ENCODE peak calls at places on chromosomes 13 and 19, in nine cellular contexts. W is CD8-positive, alpha-beta T cell; H is psoas muscle; A is mammary epithelial cell; E is CD8-positive, alpha-beta memory T cell; S is CD4-positive, CD25-positive, alpha-beta regulatory T cell; F is left ventricle myocardium inferior; Z is right atrium auricular region; Y is uterus. N is an unnamed sample.

GRCh38 chr13:73898276-73898675 is 235.9 kb downstream of the KLF12 start:
- DNase-seq in W (no peak), H (no peak), A (peak; percentile 1), E (no peak), S (no peak), F (no peak), Z (no peak), Y (no peak), N (no peak)

GRCh38 chr13:95236774-95237173 is 64.5 kb downstream of the ABCC4 start:
- DNase-seq in W (no peak), H (no peak), A (no peak), E (no peak), S (no peak), F (no peak), Z (no peak), Y (no peak), N (no peak)

GRCh38 chr13:50829896-50830295 is 13.6 kb downstream of the DLEU7 start:
- DNase-seq in W (no peak), H (no peak), A (peak; percentile 7), E (no peak), S (no peak), F (no peak), Z (no peak), Y (no peak), N (no peak)

GRCh38 chr13:59774511-59774911 is 389.2 kb downstream of the DIAPH3 start:
- DNase-seq in W (no peak), H (no peak), A (peak; percentile 54), E (no peak), S (no peak), F (no peak), Z (no peak), Y (no peak), N (no peak)

GRCh38 chr13:73222627-73223026 is 163.8 kb downstream of the KLF5 start:
- DNase-seq in W (no peak), H (no peak), A (no peak), E (no peak), S (no peak), F (no peak), Z (no peak), Y (no peak), N (no peak)

GRCh38 chr13:39201075-39201630 is 162.9 kb downstream of the NHLRC3 start:
- DNase-seq in W (no peak), H (no peak), A (no peak), E (no peak), S (no peak), F (peak; percentile 23), Z (no peak), Y (no peak), N (no peak)

GRCh38 chr13:67932991-67933390 is 702.9 kb upstream of the PCDH9 start:
- DNase-seq in W (no peak), H (no peak), A (no peak), E (no peak), S (no peak), F (no peak), Z (no peak), Y (no peak), N (no peak)

GRCh38 chr19:28217064-28217463 is 995.9 kb downstream of the UQCRFS1 start:
- DNase-seq in W (no peak), H (no peak), A (no peak), E (no peak), S (no peak), F (no peak), Z (no peak), Y (no peak), N (no peak)

GRCh38 chr13:91351980-91352379 is 4.5 kb downstream of the MIR17HG start:
- DNase-seq in W (no peak), H (no peak), A (no peak), E (no peak), S (no peak), F (no peak), Z (no peak), Y (no peak), N (no peak)

GRCh38 chr13:97849305-97849704 is 104.2 kb upstream of the IPO5 start:
- DNase-seq in W (no peak), H (no peak), A (peak; percentile 49), E (no peak), S (no peak), F (no peak), Z (no peak), Y (no peak), N (no peak)

GRCh38 chr19:1575323-1576241 is 7.5 kb upstream of the MEX3D start:
- DNase-seq in W (no peak), H (no peak), A (no peak), E (no peak), S (no peak), F (no peak), Z (no peak), Y (no peak), N (no peak)

GRCh38 chr19:48121909-48122371 is 11.3 kb upstream of the PLA2G4C start:
- DNase-seq in W (no peak), H (no peak), A (peak; percentile 78), E (no peak), S (no peak), F (no peak), Z (no peak), Y (peak; percentile 42), N (no peak)

GRCh38 chr19:2087621-2088100 is 8.5 kb downstream of the MOB3A start:
- DNase-seq in W (no peak), H (no peak), A (no peak), E (peak; percentile 64), S (peak; percentile 46), F (no peak), Z (no peak), Y (no peak), N (peak; percentile 53)

GRCh38 chr13:113669231-113669870 is 2.3 kb downstream of the GRK1 start:
- DNase-seq in W (no peak), H (no peak), A (no peak), E (peak; percentile 18), S (no peak), F (peak; percentile 0), Z (no peak), Y (peak; percentile 6), N (no peak)

GRCh38 chr13:46146898-46147297 is 35.1 kb downstream of the LCP1 start:
- DNase-seq in W (no peak), H (no peak), A (peak; percentile 29), E (no peak), S (no peak), F (no peak), Z (no peak), Y (no peak), N (no peak)

GRCh38 chr13:83024226-83024625 is 858.0 kb downstream of the SLITRK1 start:
- DNase-seq in W (no peak), H (no peak), A (no peak), E (no peak), S (no peak), F (no peak), Z (no peak), Y (no peak), N (no peak)

GRCh38 chr13:41178040-41178439 is 16.3 kb downstream of the KBTBD7 start:
- DNase-seq in W (no peak), H (no peak), A (peak; percentile 20), E (no peak), S (no peak), F (no peak), Z (no peak), Y (no peak), N (no peak)

GRCh38 chr13:110726726-110727125 is 13.2 kb downstream of the ING1 start:
- DNase-seq in W (peak; percentile 25), H (no peak), A (no peak), E (peak; percentile 73), S (peak; percentile 34), F (no peak), Z (no peak), Y (no peak), N (peak; percentile 54)

GRCh38 chr19:8151499-8152035 is 2.2 kb upstream of the FBN3 start:
- DNase-seq in W (no peak), H (no peak), A (no peak), E (no peak), S (no peak), F (no peak), Z (no peak), Y (no peak), N (no peak)

GRCh38 chr13:92126399-92126798 is 728.0 kb downstream of the GPC5 start:
- DNase-seq in W (no peak), H (no peak), A (no peak), E (no peak), S (no peak), F (no peak), Z (no peak), Y (no peak), N (no peak)

GRCh38 chr19:21110183-21110582 is 28.2 kb downstream of the ZNF714 start:
- DNase-seq in W (no peak), H (no peak), A (no peak), E (no peak), S (no peak), F (no peak), Z (no peak), Y (no peak), N (no peak)

GRCh38 chr19:21109116-21109515 is 27.1 kb downstream of the ZNF714 start:
- DNase-seq in W (no peak), H (no peak), A (peak; percentile 49), E (no peak), S (no peak), F (no peak), Z (no peak), Y (no peak), N (no peak)
- H3K9me3 ChIP-seq in W (no peaks in the 10 kb centered on the region), H (no peaks in the 10 kb centered on the region), A (peaks cover 2% of the 10 kb centered on the region), E (no peaks in the 10 kb centered on the region), S (peaks cover 8% of the 10 kb centered on the region), F (peaks cover 16% of the 10 kb centered on the region), Z (peaks cover 7% of the 10 kb centered on the region), Y (no peaks in the 10 kb centered on the region), N (no peaks in the 10 kb centered on the region)

GRCh38 chr13:42190529-42190928 is 81.4 kb upstream of the AKAP11 start:
- DNase-seq in W (no peak), H (no peak), A (no peak), E (no peak), S (no peak), F (no peak), Z (no peak), Y (no peak), N (no peak)
- H3K4me3 ChIP-seq in W (no peak overlapping the region), H (no peak overlapping the region), A (no peak overlapping the region), E (no peak overlapping the region), S (no peak overlapping the region), F (no peak overlapping the region), Z (no peak overlapping the region), Y (no peak overlapping the region), N (no peak overlapping the region)

GRCh38 chr19:16977306-16977705 is 49.3 kb downstream of the CPAMD8 start:
- DNase-seq in W (no peak), H (no peak), A (no peak), E (no peak), S (no peak), F (no peak), Z (no peak), Y (no peak), N (no peak)
- H3K9me3 ChIP-seq in W (no peaks in the 10 kb centered on the region), H (no peaks in the 10 kb centered on the region), A (no peaks in the 10 kb centered on the region), E (no peaks in the 10 kb centered on the region), S (no peaks in the 10 kb centered on the region), F (no peaks in the 10 kb centered on the region), Z (no peaks in the 10 kb centered on the region), Y (no peaks in the 10 kb centered on the region), N (no peaks in the 10 kb centered on the region)

DNA sequence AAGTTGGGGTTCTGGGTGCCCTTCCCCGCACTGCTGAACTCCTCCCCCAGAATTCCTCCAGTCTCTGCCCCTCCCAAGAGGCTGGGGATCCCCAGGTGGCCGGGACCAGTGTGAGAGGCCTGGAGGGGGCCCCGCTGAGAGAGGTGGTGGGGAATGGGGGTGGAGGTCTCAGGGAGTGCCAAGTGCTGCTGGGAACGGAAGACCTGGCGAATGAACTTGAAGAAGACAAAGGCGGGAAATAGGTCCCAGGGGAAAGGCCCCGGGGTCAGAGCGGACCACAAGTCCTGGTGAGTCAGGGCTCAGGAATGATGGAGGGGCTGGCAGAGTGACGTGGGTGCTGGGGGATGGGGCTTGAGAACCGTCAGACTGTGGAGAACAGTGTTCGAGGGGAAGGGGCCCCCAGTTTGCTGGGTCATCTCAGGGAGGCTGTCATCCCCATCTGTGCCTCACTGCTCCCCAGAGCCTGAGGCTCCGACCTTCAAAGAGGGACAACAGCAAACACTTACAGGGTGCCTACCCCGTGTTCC is 15.8 kb upstream of the SEMA6B start:
- DNase-seq in W (no peak), H (peak; percentile 64), A (peak; percentile 69), E (no peak), S (no peak), F (peak; percentile 68), Z (peak; percentile 71), Y (peak; percentile 83), N (no peak)
- H3K4me3 ChIP-seq in W (no peak overlapping the region), H (no peak overlapping the region), A (no peak overlapping the region), E (no peak overlapping the region), S (no peak overlapping the region), F (peak overlapping the region; percentile 9), Z (no peak overlapping the region), Y (no peak overlapping the region), N (no peak overlapping the region)

N was measured in CD4-positive, alpha-beta memory T cell.